ENCODE peak calls at places on chromosomes 3 and 15, in nine cellular contexts. L is CD8-positive, alpha-beta memory T cell; R is HS-5; U is CD4-positive, alpha-beta T cell; E is glutamatergic neuron; W is T-helper 2 cell; M is HTR-8/SVneo; N is mucosa of descending colon; J is central memory CD4-positive, alpha-beta T cell. H is an unnamed sample.

GRCh38 chr3:190197346-190197763 is 76.7 kb upstream of the P3H2 start:
- DNase-seq in L (no peak), R (no peak), U (no peak), E (no peak), W (no peak), M (no peak), N (no peak), J (no peak), H (no peak)

GRCh38 chr15:53212785-53213184 is 422.6 kb upstream of the ONECUT1 start:
- DNase-seq in L (no peak), R (no peak), U (no peak), E (no peak), W (no peak), M (no peak), N (no peak), J (no peak), H (no peak)

GRCh38 chr3:17672506-17672905 is 69.9 kb downstream of the TBC1D5 start:
- DNase-seq in L (no peak), R (no peak), U (no peak), E (no peak), W (no peak), M (no peak), N (no peak), J (no peak), H (no peak)

GRCh38 chr15:88745696-88746095 is 57.5 kb upstream of the ACAN start:
- DNase-seq in L (no peak), R (peak; percentile 68), U (no peak), E (no peak), W (no peak), M (peak; percentile 38), N (no peak), J (no peak), H (peak; percentile 19)

GRCh38 chr3:61674595-61674994 is 113.2 kb downstream of the PTPRG start:
- DNase-seq in L (no peak), R (no peak), U (no peak), E (no peak), W (no peak), M (no peak), N (no peak), J (no peak), H (no peak)

GRCh38 chr3:126542340-126543241 is 16.1 kb downstream of the C3orf22 start:
- DNase-seq in L (no peak), R (no peak), U (peak; percentile 25), E (peak; percentile 10), W (no peak), M (no peak), N (no peak), J (no peak), H (no peak)

GRCh38 chr3:98732239-98733054 is 30.7 kb upstream of the ST3GAL6 start:
- DNase-seq in L (no peak), R (no peak), U (no peak), E (peak; percentile 70), W (no peak), M (peak; percentile 37), N (peak; percentile 43), J (no peak), H (no peak)

GRCh38 chr15:84748274-84749110 is at the start of gene ZNF592:
- DNase-seq in L (peak; percentile 81), R (no peak), U (peak; percentile 83), E (peak; percentile 72), W (peak; percentile 74), M (peak; percentile 59), N (peak; percentile 83), J (peak; percentile 76), H (no peak)

GRCh38 chr3:191357909-191358308 is 27.6 kb upstream of the UTS2B start:
- DNase-seq in L (no peak), R (no peak), U (no peak), E (no peak), W (no peak), M (no peak), N (no peak), J (no peak), H (no peak)

GRCh38 chr15:66844747-66845145 is 142.7 kb downstream of the SMAD6 start:
- DNase-seq in L (no peak), R (no peak), U (no peak), E (no peak), W (no peak), M (no peak), N (no peak), J (no peak), H (no peak)

GRCh38 chr3:62940763-62941632 is 65.8 kb upstream of the CADPS start:
- DNase-seq in L (no peak), R (peak; percentile 53), U (no peak), E (no peak), W (no peak), M (no peak), N (no peak), J (no peak), H (no peak)

GRCh38 chr3:51311055-51311454 is 74.0 kb upstream of the MANF start:
- DNase-seq in L (peak; percentile 23), R (no peak), U (no peak), E (no peak), W (no peak), M (peak; percentile 27), N (peak; percentile 1), J (peak; percentile 12), H (no peak)

GRCh38 chr3:188298585-188298984 is 144.6 kb downstream of the LPP start:
- DNase-seq in L (no peak), R (no peak), U (no peak), E (no peak), W (no peak), M (no peak), N (peak; percentile 26), J (no peak), H (no peak)

GRCh38 chr3:3589715-3590130 is 209.5 kb upstream of the LRRN1 start:
- DNase-seq in L (no peak), R (no peak), U (no peak), E (no peak), W (no peak), M (no peak), N (no peak), J (no peak), H (no peak)

H was measured in BJ.